ENCODE peak calls at places on chromosome 16, in six cellular contexts. R is GM12878, T is GM12891, S is K562, G is H1, Z is HepG2. I is an unnamed sample.

GRCh38 chr16:84026601-84027000 is 16.0 kb downstream of the SLC38A8 start:
- DNase-seq in R (no peak), T (no peak), S (no peak), G (no peak), Z (no peak), I (no peak)

GRCh38 chr16:80527297-80527696 is 13.5 kb upstream of the DYNLRB2 start:
- DNase-seq in R (no peak), T (peak), S (peak), G (peak), Z (peak), I (peak)

GRCh38 chr16:87420401-87421368 is 28.5 kb downstream of the MAP1LC3B start:
- DNase-seq in R (no peak), T (no peak), S (peak), G (no peak), Z (no peak), I (no peak)

GRCh38 chr16:74749291-74750055 is 25.1 kb downstream of the FA2H start:
- DNase-seq in R (no peak), T (no peak), S (no peak), G (no peak), Z (no peak), I (no peak)

GRCh38 chr16:66332599-66332998 is 33.9 kb upstream of the CDH5 start:
- DNase-seq in R (no peak), T (no peak), S (no peak), G (no peak), Z (no peak), I (no peak)

GRCh38 chr16:50708373-50709060 is 15.1 kb downstream of the NOD2 start:
- DNase-seq in R (no peak), T (no peak), S (no peak), G (no peak), Z (no peak), I (no peak)

GRCh38 chr16:4052801-4053662 is 63.2 kb downstream of the ADCY9 start:
- DNase-seq in R (no peak), T (no peak), S (no peak), G (no peak), Z (no peak), I (no peak)

GRCh38 chr16:64459821-64460220 is 662.0 kb downstream of the CDH11 start:
- DNase-seq in R (no peak), T (no peak), S (no peak), G (no peak), Z (no peak), I (no peak)

GRCh38 chr16:79997257-79997656 is 396.7 kb upstream of the MAF start:
- DNase-seq in R (no peak), T (no peak), S (peak), G (peak), Z (peak), I (no peak)

GRCh38 chr16:23905027-23905426 is 69.2 kb downstream of the PRKCB start:
- DNase-seq in R (no peak), T (no peak), S (no peak), G (no peak), Z (no peak), I (no peak)

GRCh38 chr16:70738083-70738977 is 52.5 kb upstream of the MTSS2 start:
- DNase-seq in R (no peak), T (no peak), S (peak), G (peak), Z (peak), I (peak)

GRCh38 chr16:65388592-65388991 is 266.7 kb upstream of the CDH11 start:
- DNase-seq in R (no peak), T (no peak), S (no peak), G (no peak), Z (no peak), I (no peak)

GRCh38 chr16:67213197-67214019 is 13.5 kb upstream of the TMEM208 start:
- DNase-seq in R (no peak), T (no peak), S (no peak), G (no peak), Z (no peak), I (no peak)

GRCh38 chr16:88635671-88636070 is 2.7 kb upstream of the IL17C start:
- DNase-seq in R (no peak), T (no peak), S (no peak), G (no peak), Z (no peak), I (no peak)

GRCh38 chr16:19377864-19378263 is 39.8 kb upstream of the TMC5 start:
- DNase-seq in R (no peak), T (no peak), S (peak), G (no peak), Z (no peak), I (no peak)

GRCh38 chr16:824194-824593 is 23.7 kb upstream of the GNG13 start:
- DNase-seq in R (no peak), T (no peak), S (no peak), G (no peak), Z (no peak), I (no peak)

GRCh38 chr16:1159973-1160772 is 7.3 kb downstream of the CACNA1H start:
- DNase-seq in R (no peak), T (no peak), S (no peak), G (no peak), Z (peak), I (no peak)

GRCh38 chr16:87278191-87279093 is 38.8 kb downstream of the C16orf95 start:
- DNase-seq in R (no peak), T (peak), S (peak), G (peak), Z (peak), I (peak)

GRCh38 chr16:73966851-73967250 is 329.8 kb upstream of the PSMD7 start:
- DNase-seq in R (no peak), T (no peak), S (no peak), G (no peak), Z (no peak), I (no peak)

GRCh38 chr16:8670014-8670560 is 4.3 kb upstream of the ABAT start:
- DNase-seq in R (no peak), T (no peak), S (no peak), G (no peak), Z (no peak), I (no peak)

GRCh38 chr16:57873218-57873617 is 70.9 kb upstream of the KIFC3 start:
- DNase-seq in R (no peak), T (no peak), S (no peak), G (peak), Z (no peak), I (no peak)

GRCh38 chr16:23847938-23848337 is 12.2 kb downstream of the PRKCB start:
- DNase-seq in R (no peak), T (no peak), S (peak), G (no peak), Z (no peak), I (no peak)

GRCh38 chr16:28930652-28931051 is 1.1 kb upstream of the CD19 start:
- DNase-seq in R (peak), T (no peak), S (no peak), G (no peak), Z (no peak), I (no peak)

GRCh38 chr16:66359012-66359411 is 7.5 kb upstream of the CDH5 start:
- DNase-seq in R (no peak), T (no peak), S (no peak), G (no peak), Z (no peak), I (no peak)

DNA sequence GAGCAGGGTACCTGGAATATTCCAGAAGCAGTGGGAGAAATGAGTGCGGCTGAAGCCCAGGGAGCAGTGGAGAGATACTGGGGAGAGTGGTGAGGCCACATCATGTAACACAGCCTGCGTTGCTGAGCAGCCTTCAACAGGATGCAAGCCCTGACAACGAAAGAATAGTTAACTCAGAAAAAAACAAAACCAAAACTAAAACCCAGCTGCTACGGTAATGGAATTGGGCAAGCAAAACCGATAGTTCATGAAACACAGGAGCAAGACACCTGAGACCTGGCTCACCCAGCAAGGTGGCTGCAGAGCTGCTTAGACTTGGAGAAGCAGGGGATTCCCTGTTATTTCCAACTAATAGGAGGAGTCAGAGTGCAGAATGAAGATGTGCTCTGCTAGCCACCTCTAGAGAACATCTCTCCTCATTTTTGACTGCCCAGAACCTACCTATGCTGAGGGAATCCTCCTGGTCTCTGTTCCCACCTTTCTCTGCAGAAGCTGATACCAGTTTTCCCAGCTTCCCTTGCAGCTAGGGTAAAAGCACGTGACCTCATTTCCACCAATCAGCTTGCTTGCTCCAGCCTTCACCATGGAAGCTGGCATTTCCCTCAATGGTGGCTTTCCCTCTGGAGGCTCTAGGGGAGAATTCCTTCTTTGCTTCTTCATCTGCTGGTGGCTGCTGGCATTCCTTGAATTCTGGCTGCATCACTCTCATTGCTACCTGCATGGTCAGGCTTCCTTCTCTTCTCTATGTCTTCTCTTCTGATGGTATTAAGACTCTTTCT is 59.4 kb upstream of the XYLT1 start:
- DNase-seq in R (peak), T (peak), S (no peak), G (no peak), Z (no peak), I (peak)
- TF ChIP-seq TAF1 in R (no peak), T (no peak), S (no peak), G (no peak), Z (no peak), I (no peak)

GRCh38 chr16:85064186-85064585 is 36.6 kb downstream of the KIAA0513 start:
- DNase-seq in R (no peak), T (no peak), S (no peak), G (no peak), Z (no peak), I (no peak)

GRCh38 chr16:85058909-85059308 is 31.3 kb downstream of the KIAA0513 start:
- DNase-seq in R (no peak), T (no peak), S (no peak), G (no peak), Z (no peak), I (no peak)

GRCh38 chr16:85062303-85062702 is 34.7 kb downstream of the KIAA0513 start:
- DNase-seq in R (no peak), T (no peak), S (no peak), G (no peak), Z (no peak), I (no peak)

GRCh38 chr16:85062728-85063336 is 35.2 kb downstream of the KIAA0513 start:
- DNase-seq in R (no peak), T (no peak), S (no peak), G (no peak), Z (no peak), I (no peak)

GRCh38 chr16:85061566-85061965 is 34.0 kb downstream of the KIAA0513 start:
- DNase-seq in R (no peak), T (no peak), S (no peak), G (no peak), Z (no peak), I (no peak)
- TF ChIP-seq POLR2AphosphoS5 in R (no peak), T (no peak), S (no peak), G (no peak), Z (no peak), I (no peak)

GRCh38 chr16:46954562-46954961 is 18.9 kb downstream of the DNAJA2 start:
- DNase-seq in R (no peak), T (no peak), S (no peak), G (no peak), Z (no peak), I (no peak)
- TF ChIP-seq POLR2A in R (no peak), T (no peak), S (peak), G (no peak), Z (no peak), I (no peak)

GRCh38 chr16:86257546-86257945 is 252.8 kb upstream of the FOXF1 start:
- DNase-seq in R (no peak), T (no peak), S (no peak), G (no peak), Z (no peak), I (no peak)
- TF ChIP-seq TAF1 in R (no peak), T (no peak), S (no peak), G (no peak), Z (no peak), I (no peak)

GRCh38 chr16:2914233-2914632 is 2.5 kb downstream of the FLYWCH1 start:
- DNase-seq in R (no peak), T (no peak), S (no peak), G (no peak), Z (no peak), I (no peak)

GRCh38 chr16:2911580-2912329 is at the start of gene FLYWCH1:
- DNase-seq in R (peak), T (peak), S (peak), G (peak), Z (peak), I (peak)

GRCh38 chr16:2913603-2914002 is 1.9 kb downstream of the FLYWCH1 start:
- DNase-seq in R (no peak), T (no peak), S (no peak), G (no peak), Z (no peak), I (no peak)

GRCh38 chr16:2910441-2910840 is 1.3 kb upstream of the FLYWCH1 start:
- DNase-seq in R (no peak), T (no peak), S (no peak), G (no peak), Z (no peak), I (no peak)

GRCh38 chr16:2912330-2913199 is 834 bp downstream of the FLYWCH1 start:
- DNase-seq in R (no peak), T (no peak), S (peak), G (no peak), Z (peak), I (no peak)
- TF ChIP-seq POLR2AphosphoS5 in R (no peak), T (no peak), S (no peak), G (no peak), Z (no peak), I (no peak)

DNA sequence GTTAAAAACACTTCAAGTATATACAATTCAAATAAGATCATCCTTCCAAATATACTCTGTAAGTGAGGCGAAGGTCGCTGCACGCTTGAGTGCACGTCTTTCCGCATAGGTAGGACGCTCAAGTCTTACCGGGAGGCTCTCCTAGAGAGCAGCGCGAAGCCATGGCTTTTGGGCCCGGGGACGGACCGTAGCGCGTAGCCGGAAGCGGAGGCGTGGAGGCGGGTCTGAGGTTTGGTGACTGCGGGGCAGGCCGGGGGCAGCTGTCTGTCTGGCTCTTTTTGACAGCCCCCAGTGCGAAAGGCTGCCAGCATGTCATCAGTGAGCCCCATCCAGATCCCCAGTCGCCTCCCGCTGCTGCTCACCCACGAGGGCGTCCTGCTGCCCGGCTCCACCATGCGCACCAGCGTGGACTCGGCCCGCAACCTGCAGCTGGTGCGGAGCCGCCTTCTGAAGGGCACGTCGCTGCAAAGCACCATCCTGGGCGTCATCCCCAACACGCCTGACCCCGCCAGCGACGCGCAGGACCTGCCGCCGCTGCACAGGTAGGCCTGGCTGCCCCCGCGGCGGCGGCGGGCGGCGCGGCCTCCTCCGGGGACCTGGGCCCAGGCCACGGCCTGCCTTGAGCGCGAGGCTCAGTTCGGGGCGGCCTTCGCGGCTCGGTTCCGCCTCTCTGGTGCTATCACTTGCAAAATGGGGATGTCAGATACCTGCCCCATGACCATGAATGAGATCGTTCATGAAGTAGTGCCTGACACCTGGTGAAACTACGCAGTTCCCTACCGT is at the start of gene LONP2:
- DNase-seq in R (peak), T (peak), S (peak), G (peak), Z (peak), I (peak)
- TF ChIP-seq POLR2A in R (peak), T (peak), S (peak), G (no peak), Z (peak), I (peak)

GRCh38 chr16:11136600-11136999 is 119.4 kb downstream of the SOCS1 start:
- DNase-seq in R (no peak), T (no peak), S (no peak), G (no peak), Z (no peak), I (no peak)
- TF ChIP-seq TAF1 in R (no peak), T (no peak), S (no peak), G (no peak), Z (no peak), I (no peak)